ENCODE peak calls at places on chromosomes 11 and 22, in eight cellular contexts. One of them, this sample, is unnamed.

GRCh38 chr22:46908641-46909107 is 146.2 kb downstream of the TBC1D22A start:
- DNase-seq in HCT116: no peak
- DNase-seq in psoas muscle: no peak
- DNase-seq in transverse colon: no peak
- DNase-seq in prostate gland: no peak
- DNase-seq in left lung: no peak
- DNase-seq in cardiac muscle cell: no peak
- DNase-seq in iPS DF 6.9: no peak
- DNase-seq in this sample: no peak

GRCh38 chr11:112318193-112318592 is 57.5 kb upstream of the PLET1 start:
- DNase-seq in psoas muscle: no peak
- DNase-seq in iPS DF 6.9: no peak
- DNase-seq in prostate gland: no peak
- DNase-seq in transverse colon: no peak
- DNase-seq in cardiac muscle cell: peak; percentile 91
- DNase-seq in HCT116: peak; percentile 4
- DNase-seq in left lung: no peak
- DNase-seq in this sample: no peak

GRCh38 chr22:29129644-29130201 is 56.9 kb downstream of the KREMEN1 start:
- DNase-seq in left lung: no peak
- DNase-seq in transverse colon: no peak
- DNase-seq in psoas muscle: peak; percentile 61
- DNase-seq in iPS DF 6.9: no peak
- DNase-seq in cardiac muscle cell: no peak
- DNase-seq in prostate gland: no peak
- DNase-seq in HCT116: no peak
- DNase-seq in this sample: no peak

GRCh38 chr11:16611395-16612233 is 126.8 kb upstream of the C11orf58 start:
- DNase-seq in psoas muscle: no peak
- DNase-seq in prostate gland: no peak
- DNase-seq in cardiac muscle cell: no peak
- DNase-seq in iPS DF 6.9: no peak
- DNase-seq in HCT116: no peak
- DNase-seq in left lung: no peak
- DNase-seq in transverse colon: no peak
- DNase-seq in this sample: no peak

GRCh38 chr11:86365566-86365965 is 9.1 kb upstream of the CCDC81 start:
- DNase-seq in cardiac muscle cell: no peak
- DNase-seq in transverse colon: no peak
- DNase-seq in prostate gland: no peak
- DNase-seq in iPS DF 6.9: no peak
- DNase-seq in left lung: no peak
- DNase-seq in psoas muscle: no peak
- DNase-seq in HCT116: no peak
- DNase-seq in this sample: no peak

GRCh38 chr22:36829370-36830002 is 12.7 kb upstream of the PVALB start:
- DNase-seq in prostate gland: no peak
- DNase-seq in left lung: no peak
- DNase-seq in iPS DF 6.9: no peak
- DNase-seq in transverse colon: no peak
- DNase-seq in cardiac muscle cell: no peak
- DNase-seq in HCT116: no peak
- DNase-seq in psoas muscle: no peak
- DNase-seq in this sample: no peak

GRCh38 chr11:33135216-33135615 is 26.1 kb downstream of the CSTF3 start:
- DNase-seq in left lung: no peak
- DNase-seq in cardiac muscle cell: peak; percentile 81
- DNase-seq in psoas muscle: no peak
- DNase-seq in prostate gland: no peak
- DNase-seq in iPS DF 6.9: no peak
- DNase-seq in HCT116: no peak
- DNase-seq in transverse colon: no peak
- DNase-seq in this sample: no peak

GRCh38 chr22:37428649-37429586 is 1.6 kb upstream of the ELFN2 start:
- DNase-seq in left lung: peak; percentile 83
- DNase-seq in psoas muscle: no peak
- DNase-seq in iPS DF 6.9: no peak
- DNase-seq in cardiac muscle cell: peak; percentile 62
- DNase-seq in prostate gland: peak; percentile 29
- DNase-seq in transverse colon: peak; percentile 45
- DNase-seq in HCT116: peak; percentile 37
- DNase-seq in this sample: no peak

GRCh38 chr11:17218403-17218802 is 10.6 kb upstream of the PIK3C2A start:
- DNase-seq in left lung: no peak
- DNase-seq in cardiac muscle cell: no peak
- DNase-seq in psoas muscle: no peak
- DNase-seq in prostate gland: no peak
- DNase-seq in iPS DF 6.9: no peak
- DNase-seq in transverse colon: no peak
- DNase-seq in HCT116: no peak
- DNase-seq in this sample: no peak

GRCh38 chr11:47369676-47370075 is 8.7 kb downstream of the SPI1 start:
- DNase-seq in transverse colon: no peak
- DNase-seq in prostate gland: no peak
- DNase-seq in HCT116: no peak
- DNase-seq in iPS DF 6.9: no peak
- DNase-seq in cardiac muscle cell: no peak
- DNase-seq in psoas muscle: no peak
- DNase-seq in left lung: no peak
- DNase-seq in this sample: no peak

GRCh38 chr22:39489094-39490068 is 12.7 kb upstream of the MIEF1 start:
- DNase-seq in psoas muscle: peak; percentile 56
- DNase-seq in cardiac muscle cell: no peak
- DNase-seq in transverse colon: no peak
- DNase-seq in HCT116: no peak
- DNase-seq in left lung: no peak
- DNase-seq in prostate gland: no peak
- DNase-seq in iPS DF 6.9: no peak
- DNase-seq in this sample: no peak

GRCh38 chr11:33588056-33588455 is 112.6 kb downstream of the C11orf91 start:
- DNase-seq in cardiac muscle cell: peak; percentile 11
- DNase-seq in prostate gland: no peak
- DNase-seq in iPS DF 6.9: no peak
- DNase-seq in HCT116: no peak
- DNase-seq in left lung: no peak
- DNase-seq in psoas muscle: no peak
- DNase-seq in transverse colon: no peak
- DNase-seq in this sample: no peak

GRCh38 chr11:80096736-80097135 is 655.9 kb upstream of the TENM4 start:
- DNase-seq in cardiac muscle cell: peak; percentile 64
- DNase-seq in iPS DF 6.9: no peak
- DNase-seq in prostate gland: no peak
- DNase-seq in psoas muscle: no peak
- DNase-seq in transverse colon: no peak
- DNase-seq in HCT116: no peak
- DNase-seq in left lung: no peak
- DNase-seq in this sample: no peak

GRCh38 chr11:2691355-2691761 is 8.4 kb downstream of the KCNQ1OT1 start:
- DNase-seq in iPS DF 6.9: no peak
- DNase-seq in prostate gland: no peak
- DNase-seq in cardiac muscle cell: no peak
- DNase-seq in HCT116: no peak
- DNase-seq in psoas muscle: peak; percentile 12
- DNase-seq in left lung: no peak
- DNase-seq in transverse colon: no peak
- DNase-seq in this sample: no peak

GRCh38 chr11:2689551-2690260 is 10.1 kb downstream of the KCNQ1OT1 start:
- DNase-seq in cardiac muscle cell: no peak
- DNase-seq in left lung: no peak
- DNase-seq in iPS DF 6.9: no peak
- DNase-seq in prostate gland: no peak
- DNase-seq in HCT116: no peak
- DNase-seq in psoas muscle: peak; percentile 43
- DNase-seq in transverse colon: no peak
- DNase-seq in this sample: no peak

GRCh38 chr11:2688381-2689231 is 11.2 kb downstream of the KCNQ1OT1 start:
- DNase-seq in left lung: peak; percentile 39
- DNase-seq in iPS DF 6.9: no peak
- DNase-seq in HCT116: no peak
- DNase-seq in prostate gland: no peak
- DNase-seq in transverse colon: no peak
- DNase-seq in psoas muscle: peak; percentile 41
- DNase-seq in cardiac muscle cell: no peak
- DNase-seq in this sample: peak; percentile 7

GRCh38 chr11:2690596-2691354 is 9.0 kb downstream of the KCNQ1OT1 start:
- DNase-seq in left lung: no peak
- DNase-seq in cardiac muscle cell: no peak
- DNase-seq in prostate gland: no peak
- DNase-seq in transverse colon: no peak
- DNase-seq in HCT116: no peak
- DNase-seq in iPS DF 6.9: no peak
- DNase-seq in psoas muscle: peak; percentile 21
- DNase-seq in this sample: peak; percentile 2

GRCh38 chr11:2690261-2690575 is 9.6 kb downstream of the KCNQ1OT1 start:
- DNase-seq in iPS DF 6.9: no peak
- DNase-seq in HCT116: no peak
- DNase-seq in left lung: no peak
- DNase-seq in prostate gland: no peak
- DNase-seq in psoas muscle: peak; percentile 13
- DNase-seq in cardiac muscle cell: no peak
- DNase-seq in transverse colon: no peak
- DNase-seq in this sample: peak; percentile 3
- H3K4me1 ChIP-seq in iPS DF 6.9: peaks cover 48% of the 10 kb centered on the region
- H3K4me1 ChIP-seq in HCT116: no peaks in the 10 kb centered on the region
- H3K4me1 ChIP-seq in left lung: peaks cover 27% of the 10 kb centered on the region
- H3K4me1 ChIP-seq in prostate gland: no peaks in the 10 kb centered on the region
- H3K4me1 ChIP-seq in psoas muscle: peaks cover 18% of the 10 kb centered on the region
- H3K4me1 ChIP-seq in cardiac muscle cell: peaks cover 60% of the 10 kb centered on the region
- H3K4me1 ChIP-seq in transverse colon: peaks cover 3% of the 10 kb centered on the region
- H3K4me1 ChIP-seq in this sample: peaks cover 25% of the 10 kb centered on the region

DNA sequence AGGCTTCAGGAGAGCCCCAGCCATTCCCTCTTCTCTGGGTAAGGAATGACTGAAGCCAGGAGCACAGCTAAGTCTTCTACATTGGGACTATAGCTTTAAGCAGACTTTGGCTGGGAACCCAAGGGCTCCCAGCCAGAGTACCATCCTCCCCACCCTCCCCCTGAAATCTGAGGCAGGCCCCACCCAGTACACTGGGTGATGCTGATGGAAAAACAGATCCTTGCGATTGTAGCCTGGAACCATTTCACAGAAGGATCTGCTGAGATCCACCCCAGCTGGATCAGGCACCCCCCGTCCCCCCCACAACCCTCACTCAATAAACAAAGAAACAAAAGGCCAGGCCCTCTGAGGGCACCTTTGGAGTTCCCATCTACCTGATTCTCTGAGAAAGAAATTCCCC is 39.8 kb downstream of the IL18BP start:
- DNase-seq in cardiac muscle cell: peak; percentile 77
- DNase-seq in iPS DF 6.9: no peak
- DNase-seq in transverse colon: peak; percentile 61
- DNase-seq in prostate gland: peak; percentile 78
- DNase-seq in HCT116: no peak
- DNase-seq in left lung: no peak
- DNase-seq in psoas muscle: peak; percentile 83
- DNase-seq in this sample: peak; percentile 85
- H3K4me1 ChIP-seq in cardiac muscle cell: peaks cover 34% of the 10 kb centered on the region
- H3K4me1 ChIP-seq in iPS DF 6.9: peaks cover 5% of the 10 kb centered on the region
- H3K4me1 ChIP-seq in transverse colon: peaks cover 68% of the 10 kb centered on the region
- H3K4me1 ChIP-seq in prostate gland: peaks cover 23% of the 10 kb centered on the region
- H3K4me1 ChIP-seq in HCT116: peaks cover 24% of the 10 kb centered on the region
- H3K4me1 ChIP-seq in left lung: peaks cover 60% of the 10 kb centered on the region
- H3K4me1 ChIP-seq in psoas muscle: peaks cover 53% of the 10 kb centered on the region
- H3K4me1 ChIP-seq in this sample: peaks cover 49% of the 10 kb centered on the region

GRCh38 chr11:67671211-67671520 is 3.3 kb downstream of the ALDH3B2 start:
- DNase-seq in prostate gland: no peak
- DNase-seq in left lung: no peak
- DNase-seq in psoas muscle: no peak
- DNase-seq in transverse colon: no peak
- DNase-seq in HCT116: no peak
- DNase-seq in iPS DF 6.9: no peak
- DNase-seq in cardiac muscle cell: no peak
- DNase-seq in this sample: no peak

GRCh38 chr11:67668191-67668551 is 6.3 kb downstream of the ALDH3B2 start:
- DNase-seq in transverse colon: no peak
- DNase-seq in psoas muscle: no peak
- DNase-seq in prostate gland: no peak
- DNase-seq in HCT116: no peak
- DNase-seq in cardiac muscle cell: no peak
- DNase-seq in iPS DF 6.9: no peak
- DNase-seq in left lung: no peak
- DNase-seq in this sample: no peak

GRCh38 chr11:67673358-67673757 is 1.1 kb downstream of the ALDH3B2 start:
- DNase-seq in prostate gland: no peak
- DNase-seq in HCT116: no peak
- DNase-seq in iPS DF 6.9: no peak
- DNase-seq in psoas muscle: no peak
- DNase-seq in cardiac muscle cell: no peak
- DNase-seq in transverse colon: no peak
- DNase-seq in left lung: no peak
- DNase-seq in this sample: no peak

GRCh38 chr11:67667490-67668190 is 6.8 kb downstream of the ALDH3B2 start:
- DNase-seq in HCT116: no peak
- DNase-seq in psoas muscle: no peak
- DNase-seq in iPS DF 6.9: no peak
- DNase-seq in cardiac muscle cell: no peak
- DNase-seq in prostate gland: no peak
- DNase-seq in left lung: no peak
- DNase-seq in transverse colon: no peak
- DNase-seq in this sample: no peak

DNA sequence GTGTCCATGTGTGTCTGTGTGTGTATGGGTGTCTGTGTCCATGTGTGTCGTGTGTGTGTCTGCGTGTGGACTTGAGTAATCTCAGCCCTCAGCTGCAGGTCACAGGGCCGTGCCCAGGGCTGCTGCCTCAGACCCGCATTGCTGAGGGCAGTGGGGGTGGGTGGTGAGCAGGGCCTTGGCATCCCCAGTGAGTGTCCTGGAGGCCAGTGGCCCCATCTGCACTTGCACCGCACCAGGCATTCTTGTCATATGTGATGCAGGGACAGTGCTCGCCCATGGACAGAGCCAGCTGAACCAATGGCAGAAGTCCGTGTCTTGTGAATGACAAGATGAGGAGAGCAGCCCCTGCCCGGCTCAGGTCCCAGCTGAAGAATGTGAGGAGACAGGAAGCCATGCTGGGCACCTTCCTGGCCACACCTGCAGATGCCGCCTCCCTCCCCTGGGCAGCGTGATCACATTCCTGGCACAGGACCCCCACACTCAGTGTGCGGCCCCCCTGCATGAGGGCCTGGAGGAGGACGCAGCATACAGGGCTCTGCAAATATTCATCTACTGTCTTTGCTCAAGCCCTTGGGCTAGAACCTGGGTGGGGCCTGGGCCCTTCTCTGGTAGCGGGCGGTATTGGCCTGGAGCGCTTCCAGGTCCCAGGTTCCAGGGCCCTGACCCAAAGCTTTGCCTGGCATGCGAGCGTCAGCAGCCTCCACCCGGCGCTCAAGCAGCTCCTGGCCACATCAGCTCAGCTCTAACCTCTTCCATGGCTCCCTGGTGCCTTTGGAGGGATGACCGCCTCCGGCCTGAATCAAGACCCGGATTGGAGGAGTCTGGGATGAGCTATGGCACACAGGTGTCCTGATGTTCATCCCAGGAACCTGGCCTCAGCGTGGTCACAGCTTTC is 3.9 kb downstream of the ALDH3B2 start:
- DNase-seq in iPS DF 6.9: no peak
- DNase-seq in cardiac muscle cell: no peak
- DNase-seq in prostate gland: no peak
- DNase-seq in left lung: no peak
- DNase-seq in transverse colon: no peak
- DNase-seq in HCT116: no peak
- DNase-seq in psoas muscle: no peak
- DNase-seq in this sample: no peak
- H3K4me1 ChIP-seq in iPS DF 6.9: no peaks in the 10 kb centered on the region
- H3K4me1 ChIP-seq in cardiac muscle cell: no peaks in the 10 kb centered on the region
- H3K4me1 ChIP-seq in prostate gland: peaks cover 12% of the 10 kb centered on the region
- H3K4me1 ChIP-seq in left lung: no peaks in the 10 kb centered on the region
- H3K4me1 ChIP-seq in transverse colon: peaks cover 10% of the 10 kb centered on the region
- H3K4me1 ChIP-seq in HCT116: peaks cover 8% of the 10 kb centered on the region
- H3K4me1 ChIP-seq in psoas muscle: no peaks in the 10 kb centered on the region
- H3K4me1 ChIP-seq in this sample: no peaks in the 10 kb centered on the region

GRCh38 chr11:107929611-107930200 is 1.5 kb downstream of the RAB39A start:
- DNase-seq in psoas muscle: no peak
- DNase-seq in transverse colon: no peak
- DNase-seq in iPS DF 6.9: no peak
- DNase-seq in left lung: no peak
- DNase-seq in HCT116: no peak
- DNase-seq in prostate gland: no peak
- DNase-seq in cardiac muscle cell: no peak
- DNase-seq in this sample: no peak
- H3K4me1 ChIP-seq in psoas muscle: peaks cover 5% of the 10 kb centered on the region
- H3K4me1 ChIP-seq in transverse colon: peaks cover 19% of the 10 kb centered on the region
- H3K4me1 ChIP-seq in iPS DF 6.9: no peaks in the 10 kb centered on the region
- H3K4me1 ChIP-seq in left lung: peaks cover 11% of the 10 kb centered on the region
- H3K4me1 ChIP-seq in HCT116: no peaks in the 10 kb centered on the region
- H3K4me1 ChIP-seq in prostate gland: no peaks in the 10 kb centered on the region
- H3K4me1 ChIP-seq in cardiac muscle cell: no peaks in the 10 kb centered on the region
- H3K4me1 ChIP-seq in this sample: peaks cover 3% of the 10 kb centered on the region

This sample was measured in gastrocnemius medialis.